ENCODE peak calls at places on chromosomes 4 and X, in seven cellular contexts. P is lower leg skin, V is AG04449, U is suprapubic skin, B is A549, I is astrocyte of the cerebellum, W is Peyer's patch. A is an unnamed sample.

GRCh38 chrX:72041901-72042859 is 89.5 kb downstream of the RTL5 start:
- DNase-seq in W (peak), P (no peak), U (no peak), I (peak), B (no peak), V (no peak), A (no peak)

GRCh38 chrX:9482408-9482807 is 17.6 kb downstream of the TBL1X start:
- DNase-seq in U (no peak), V (no peak), I (no peak), W (no peak), P (no peak), B (no peak), A (no peak)

GRCh38 chrX:118552501-118552900 is 56.9 kb downstream of the DOCK11 start:
- DNase-seq in V (no peak), P (peak), B (peak), W (no peak), I (no peak), U (no peak), A (no peak)

GRCh38 chr4:13821522-13821921 is 194.0 kb upstream of the BOD1L1 start:
- DNase-seq in P (no peak), W (no peak), V (no peak), U (no peak), B (peak), I (no peak), A (no peak)

GRCh38 chrX:2498781-2499302 is 1.9 kb downstream of the DHRSX start:
- DNase-seq in W (no peak), V (no peak), P (no peak), B (peak), I (no peak), U (no peak), A (no peak)

GRCh38 chrX:13087322-13088154 is 43.1 kb upstream of the FAM9C start:
- DNase-seq in U (no peak), W (peak), V (no peak), B (peak), I (peak), P (no peak), A (no peak)

GRCh38 chr4:8739357-8739756 is 132.3 kb downstream of the HMX1 start:
- DNase-seq in W (peak), B (no peak), I (no peak), V (no peak), U (no peak), P (no peak), A (no peak)

GRCh38 chrX:112997991-112998390 is 157.4 kb upstream of the AMOT start:
- DNase-seq in B (no peak), V (no peak), P (no peak), W (no peak), I (no peak), U (no peak), A (no peak)

GRCh38 chr4:68891679-68892078 is 59.9 kb downstream of the UGT2A3 start:
- DNase-seq in P (no peak), U (no peak), I (no peak), W (no peak), B (no peak), V (no peak), A (no peak)

GRCh38 chr4:8267077-8267476 is 2.5 kb upstream of the HTRA3 start:
- DNase-seq in P (no peak), B (peak), V (no peak), I (no peak), U (no peak), W (peak), A (no peak)

GRCh38 chr4:3805026-3805425 is 38.8 kb downstream of the ADRA2C start:
- DNase-seq in W (no peak), I (no peak), U (no peak), P (no peak), B (no peak), V (no peak), A (no peak)

GRCh38 chr4:34309356-34309900 is 1934.9 kb downstream of the ARAP2 start:
- DNase-seq in W (no peak), B (no peak), V (no peak), U (no peak), I (no peak), P (no peak), A (no peak)

GRCh38 chr4:101081166-101081565 is 266.2 kb downstream of the PPP3CA start:
- DNase-seq in V (no peak), I (no peak), P (no peak), U (no peak), W (no peak), B (no peak), A (no peak)

GRCh38 chr4:169174247-169174646 is 96.5 kb downstream of the SH3RF1 start:
- DNase-seq in I (no peak), U (no peak), V (no peak), B (no peak), P (no peak), W (no peak), A (no peak)

GRCh38 chr4:16212138-16212782 is 14.0 kb downstream of the TAPT1 start:
- DNase-seq in V (no peak), U (no peak), B (no peak), W (no peak), I (no peak), P (no peak), A (no peak)

GRCh38 chr4:24730256-24731001 is 64.9 kb upstream of the SOD3 start:
- DNase-seq in W (peak), U (peak), B (no peak), V (no peak), I (peak), P (peak), A (peak)

GRCh38 chr4:145283909-145284308 is 103.5 kb upstream of the OTUD4 start:
- DNase-seq in I (no peak), V (no peak), U (no peak), W (no peak), P (no peak), B (no peak), A (no peak)

DNA sequence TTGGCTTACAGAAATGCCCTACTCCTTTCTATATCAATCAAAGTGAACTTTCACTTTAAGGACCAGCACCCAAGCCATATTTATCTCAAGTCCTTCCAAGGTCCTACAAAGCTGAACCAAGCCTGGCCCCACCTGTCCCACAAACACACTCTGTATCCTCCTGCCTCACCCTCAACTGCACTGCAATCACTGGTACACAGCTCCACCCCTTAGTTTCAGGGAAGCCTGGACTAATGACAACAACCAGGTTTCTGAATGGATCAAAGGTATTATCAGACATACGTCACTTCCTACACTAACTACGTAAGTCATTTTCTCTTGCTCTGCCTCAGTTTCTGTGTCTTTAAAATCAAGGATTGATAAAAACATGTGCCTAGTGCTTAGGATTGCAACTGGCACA is 205.6 kb upstream of the HS3ST1 start:
- DNase-seq in W (peak), U (no peak), V (no peak), I (no peak), B (no peak), P (no peak), A (no peak)
- TF ChIP-seq CTCF in W (no peak), U (no peak), V (no peak), I (no peak), B (no peak), P (no peak), A (peak)

GRCh38 chr4:186858355-186858754 is 134.7 kb upstream of the FAT1 start:
- DNase-seq in B (no peak), I (no peak), V (no peak), W (no peak), U (no peak), P (no peak), A (no peak)

GRCh38 chr4:186855111-186855510 is 131.5 kb upstream of the FAT1 start:
- DNase-seq in V (no peak), I (no peak), P (no peak), W (no peak), U (no peak), B (no peak), A (no peak)

GRCh38 chr4:186854256-186854655 is 130.6 kb upstream of the FAT1 start:
- DNase-seq in W (no peak), U (no peak), I (no peak), V (no peak), P (no peak), B (no peak), A (no peak)

GRCh38 chr4:186857793-186858192 is 134.1 kb upstream of the FAT1 start:
- DNase-seq in U (no peak), P (no peak), V (no peak), W (no peak), B (no peak), I (no peak), A (no peak)

GRCh38 chr4:186859420-186859819 is 135.8 kb upstream of the FAT1 start:
- DNase-seq in P (no peak), B (no peak), U (no peak), V (no peak), I (no peak), W (no peak), A (no peak)
- TF ChIP-seq CTCF in P (no peak), B (no peak), U (no peak), V (no peak), I (no peak), W (no peak), A (no peak)

GRCh38 chrX:147832707-147833348 is 78.9 kb upstream of the FMR1 start:
- DNase-seq in P (no peak), V (no peak), U (no peak), W (no peak), B (no peak), I (no peak), A (no peak)

DNA sequence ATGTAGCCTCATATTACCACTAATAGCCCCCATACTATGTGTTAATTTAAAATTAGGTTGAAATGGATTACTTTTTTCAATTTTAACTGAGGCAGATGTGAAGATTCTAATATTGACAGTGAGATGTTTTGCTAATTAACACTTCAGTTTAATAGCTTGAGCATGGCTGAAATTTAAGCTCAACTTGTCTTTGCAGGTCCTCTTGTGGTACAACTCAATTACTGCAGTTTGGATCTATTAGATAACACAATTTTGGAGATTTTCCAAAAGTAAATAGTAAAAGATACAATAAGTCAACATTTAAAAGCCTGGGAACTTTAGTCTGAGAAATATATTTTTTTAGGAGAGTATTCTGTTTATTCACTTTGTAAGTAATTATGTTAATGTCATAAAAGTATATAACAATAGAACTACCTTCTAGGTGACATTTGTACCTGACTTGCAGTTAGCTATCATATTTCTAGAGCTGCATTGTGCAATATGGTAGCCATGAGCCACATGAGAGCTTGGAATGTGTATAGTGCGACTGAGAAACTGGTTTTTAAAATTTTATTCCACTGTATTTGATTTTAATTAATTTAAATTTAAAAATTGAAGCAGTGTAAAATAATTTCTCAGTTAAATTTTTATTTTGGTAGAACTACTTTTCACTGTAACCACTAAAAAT is 73.1 kb upstream of the FMR1 start:
- DNase-seq in B (peak), I (no peak), U (no peak), V (no peak), P (no peak), W (no peak), A (no peak)
- TF ChIP-seq CTCF in B (peak), I (no peak), U (no peak), V (no peak), P (no peak), W (no peak), A (peak)

GRCh38 chr4:162461952-162462351 is 298.2 kb upstream of the FSTL5 start:
- DNase-seq in I (no peak), P (no peak), U (no peak), B (no peak), V (no peak), W (no peak), A (no peak)
- TF ChIP-seq CTCF in I (no peak), P (no peak), U (no peak), B (peak), V (no peak), W (no peak), A (peak)

A was measured in retinal pigment epithelial cell.